ENCODE peak calls at places on chromosomes 3 and 15, in seven cellular contexts. G is T-helper 1 cell, P is M059J, E is iris pigment epithelial cell, V is Right ventricle myocardium superior, Q is AML-193, S is mesothelial cell of epicardium. F is an unnamed sample.

GRCh38 chr3:22012471-22012870 is 261.5 kb upstream of the ZNF385D start:
- DNase-seq in P (no peak), Q (no peak), S (no peak), E (peak), G (no peak), V (no peak), F (no peak)

GRCh38 chr3:182136008-182136910 is 424.5 kb downstream of the SOX2 start:
- DNase-seq in G (no peak), S (no peak), V (no peak), Q (no peak), E (no peak), P (no peak), F (no peak)

GRCh38 chr3:18507333-18507732 is 82.2 kb upstream of the SATB1 start:
- DNase-seq in S (no peak), Q (no peak), E (no peak), V (no peak), P (no peak), G (no peak), F (no peak)

GRCh38 chr3:151580592-151580991 is 119.7 kb upstream of the IGSF10 start:
- DNase-seq in E (peak), G (no peak), P (peak), Q (no peak), S (no peak), V (no peak), F (no peak)

GRCh38 chr3:186870421-186871201 is 28.1 kb downstream of the ADIPOQ start:
- DNase-seq in Q (no peak), S (no peak), V (no peak), P (no peak), E (no peak), G (no peak), F (no peak)

GRCh38 chr15:40069178-40070165 is 30.5 kb upstream of the SRP14 start:
- DNase-seq in G (no peak), P (peak), Q (no peak), E (no peak), V (peak), S (no peak), F (peak)

GRCh38 chr3:107315136-107315535 is 62.1 kb upstream of the CCDC54 start:
- DNase-seq in E (peak), G (no peak), P (peak), Q (no peak), V (no peak), S (no peak), F (no peak)

GRCh38 chr3:156217674-156218352 is 97.4 kb downstream of the KCNAB1 start:
- DNase-seq in E (peak), V (no peak), P (peak), S (no peak), Q (no peak), G (no peak), F (no peak)

GRCh38 chr3:196431193-196432136 is 762 bp downstream of the UBXN7 start:
- DNase-seq in S (peak), V (peak), P (peak), Q (peak), E (peak), G (peak), F (no peak)

GRCh38 chr3:156093966-156094365 is 26.4 kb upstream of the KCNAB1 start:
- DNase-seq in G (no peak), V (no peak), E (no peak), Q (no peak), P (no peak), S (no peak), F (no peak)

GRCh38 chr3:181278468-181279238 is 289.1 kb upstream of the DNAJC19 start:
- DNase-seq in G (no peak), Q (no peak), V (no peak), P (no peak), S (no peak), E (no peak), F (no peak)

F was measured in NCI-H1930.